ENCODE peak calls at places on chromosomes 13 and 19, in nine cellular contexts. D is GM20000, M is fibroblast of pulmonary artery, X is upper lobe of left lung, U is astrocyte of the spinal cord, R is fibroblast of the aortic adventitia, F is WTC11, V is ovary, P is ascending aorta. G is an unnamed sample.

GRCh38 chr13:112574476-112575294 is 13.3 kb downstream of the TUBGCP3 start:
- DNase-seq in D (no peak), M (peak; percentile 7), X (no peak), U (no peak), R (peak; percentile 15), F (no peak), V (no peak), P (no peak), G (no peak)

GRCh38 chr19:58218899-58219298 is 9.8 kb upstream of the ZNF544 start:
- DNase-seq in D (no peak), M (peak; percentile 34), X (no peak), U (no peak), R (no peak), F (peak; percentile 61), V (no peak), P (no peak), G (no peak)

GRCh38 chr19:8614455-8614854 is 3.9 kb upstream of the ADAMTS10 start:
- DNase-seq in D (no peak), M (no peak), X (no peak), U (no peak), R (no peak), F (no peak), V (no peak), P (no peak), G (no peak)

GRCh38 chr19:42271045-42271419 is 2.0 kb downstream of the CIC start:
- DNase-seq in D (no peak), M (no peak), X (peak; percentile 25), U (no peak), R (no peak), F (no peak), V (no peak), P (no peak), G (peak; percentile 69)

GRCh38 chr13:56314755-56315154 is 826.0 kb upstream of the PRR20A start:
- DNase-seq in D (no peak), M (no peak), X (no peak), U (no peak), R (no peak), F (no peak), V (no peak), P (no peak), G (no peak)

GRCh38 chr19:16584825-16585801 is 12.9 kb upstream of the SLC35E1 start:
- DNase-seq in D (no peak), M (no peak), X (no peak), U (no peak), R (no peak), F (no peak), V (no peak), P (no peak), G (no peak)

GRCh38 chr13:67574320-67575233 is 344.4 kb upstream of the PCDH9 start:
- DNase-seq in D (no peak), M (peak; percentile 41), X (no peak), U (peak; percentile 93), R (no peak), F (no peak), V (no peak), P (no peak), G (no peak)

GRCh38 chr13:36766295-36766694 is 52.7 kb upstream of the RFXAP start:
- DNase-seq in D (no peak), M (peak; percentile 71), X (peak; percentile 68), U (peak; percentile 74), R (peak; percentile 54), F (no peak), V (no peak), P (no peak), G (no peak)

GRCh38 chr13:53250272-53250875 is 221.8 kb downstream of the OLFM4 start:
- DNase-seq in D (peak; percentile 33), M (peak; percentile 83), X (no peak), U (peak; percentile 72), R (peak; percentile 81), F (no peak), V (no peak), P (no peak), G (no peak)

GRCh38 chr19:35669974-35670373 is 3.7 kb downstream of the UPK1A start:
- DNase-seq in D (no peak), M (no peak), X (no peak), U (no peak), R (no peak), F (no peak), V (no peak), P (no peak), G (no peak)

GRCh38 chr13:32669030-32669646 is 82.9 kb downstream of the PDS5B start:
- DNase-seq in D (peak; percentile 18), M (peak; percentile 76), X (no peak), U (peak; percentile 71), R (peak; percentile 77), F (no peak), V (no peak), P (no peak), G (no peak)

GRCh38 chr13:28820099-28821051 is at the start of gene MTUS2:
- DNase-seq in D (no peak), M (no peak), X (no peak), U (no peak), R (no peak), F (peak; percentile 70), V (no peak), P (no peak), G (no peak)

GRCh38 chr13:109699628-109700071 is 86.7 kb downstream of the IRS2 start:
- DNase-seq in D (no peak), M (no peak), X (no peak), U (peak; percentile 2), R (no peak), F (peak; percentile 59), V (no peak), P (no peak), G (no peak)
- TF ChIP-seq CTCF in D (no peak), M (no peak), X (no peak), U (no peak), R (no peak), F (no peak), V (no peak), P (no peak), G (no peak)

DNA sequence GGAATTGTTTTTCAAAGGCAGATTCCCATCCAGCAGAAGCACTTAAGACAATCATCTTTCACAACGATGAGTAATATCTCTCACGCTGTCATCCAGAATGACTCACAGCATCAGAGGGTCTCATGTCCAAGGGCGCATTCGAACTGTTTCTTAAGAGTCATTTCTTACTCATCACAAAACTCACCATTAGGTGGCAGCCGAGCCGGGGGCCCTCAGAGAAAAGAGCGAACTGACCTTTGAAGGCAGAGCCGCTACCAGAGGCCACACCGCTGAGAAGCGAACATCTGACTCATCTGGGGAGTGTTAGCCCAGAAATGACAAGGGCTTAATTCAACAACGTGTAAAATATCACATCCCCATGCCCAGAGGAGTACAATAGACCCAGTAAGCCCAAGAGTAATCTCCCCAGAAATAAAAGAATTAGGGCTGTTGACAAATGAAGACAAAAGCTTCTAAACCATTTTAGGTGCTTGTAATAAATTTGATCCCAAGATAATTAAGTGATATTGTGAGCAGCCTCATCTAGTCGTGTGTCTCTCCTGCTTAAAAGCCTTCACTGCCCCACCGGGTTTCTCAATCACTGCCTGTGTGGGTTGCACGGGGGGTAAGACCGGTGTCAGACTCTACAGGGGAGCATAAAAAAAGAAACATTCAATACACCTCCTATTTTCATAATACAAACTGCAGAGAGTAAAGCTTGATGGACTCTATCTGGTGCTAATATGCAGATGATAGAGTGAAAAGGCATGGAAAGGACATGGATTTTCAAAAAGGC is 96.2 kb downstream of the CYSLTR2 start:
- DNase-seq in D (peak; percentile 63), M (peak; percentile 97), X (peak; percentile 65), U (peak; percentile 98), R (peak; percentile 93), F (peak; percentile 64), V (peak; percentile 76), P (peak; percentile 39), G (peak; percentile 85)
- TF ChIP-seq CTCF in D (peak; percentile 47), M (peak; percentile 61), X (peak; percentile 27), U (peak; percentile 65), R (peak; percentile 59), F (no peak), V (no peak), P (peak; percentile 53), G (no peak)

GRCh38 chr13:91576590-91576989 is 178.2 kb downstream of the GPC5 start:
- DNase-seq in D (no peak), M (no peak), X (no peak), U (no peak), R (no peak), F (peak; percentile 50), V (no peak), P (no peak), G (no peak)
- TF ChIP-seq CTCF in D (peak; percentile 6), M (no peak), X (no peak), U (peak; percentile 14), R (no peak), F (peak; percentile 42), V (no peak), P (no peak), G (no peak)

DNA sequence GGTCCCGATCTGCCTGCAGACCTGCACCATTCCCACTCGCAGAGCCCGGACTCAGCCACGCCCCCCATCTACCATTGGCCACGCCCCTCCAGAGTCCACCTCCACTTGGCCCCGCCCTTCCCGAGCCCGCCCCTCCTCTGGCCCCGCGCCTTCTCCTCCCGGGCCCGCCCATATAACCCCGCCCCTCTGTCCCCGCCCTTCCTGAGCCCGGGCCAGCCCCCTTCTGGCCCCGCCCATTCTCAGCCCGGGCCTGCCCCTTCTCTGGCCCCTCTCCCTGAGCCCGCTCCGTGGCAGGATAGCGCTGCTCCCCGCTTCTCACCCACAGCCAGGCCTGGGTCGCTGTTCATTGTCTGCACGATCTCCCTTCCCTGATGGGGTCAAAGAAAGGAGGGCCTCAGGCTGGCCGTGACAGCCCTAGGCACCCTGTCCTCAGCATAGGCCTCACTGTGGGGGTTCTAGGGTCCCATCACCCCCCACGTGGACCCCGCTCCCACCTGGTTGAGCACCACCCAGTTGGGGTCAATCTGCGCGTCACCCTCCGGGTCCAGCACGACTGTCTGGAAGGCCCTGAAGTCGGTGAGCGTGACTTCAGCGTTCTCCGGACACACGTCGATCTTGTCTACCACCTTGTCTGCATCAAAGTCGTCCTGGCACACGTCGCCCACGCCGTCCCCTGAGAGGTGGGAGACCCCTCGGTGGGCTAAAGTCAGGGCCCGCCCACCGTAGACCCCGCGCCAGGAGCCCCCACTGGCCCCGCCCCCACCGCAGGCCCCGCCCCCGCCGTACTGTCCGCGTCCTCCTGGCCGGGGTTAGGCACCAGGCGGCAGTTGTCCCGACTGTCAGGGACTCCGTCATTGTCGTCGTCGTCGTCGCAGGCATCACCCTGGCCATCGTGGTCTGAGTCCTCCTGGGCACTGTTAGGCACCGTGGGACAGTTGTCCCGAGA is 5.7 kb downstream of the COMP start:
- DNase-seq in D (peak; percentile 96), M (peak; percentile 57), X (peak; percentile 85), U (peak; percentile 42), R (peak; percentile 50), F (peak; percentile 98), V (peak; percentile 81), P (no peak), G (peak; percentile 76)
- TF ChIP-seq CTCF in D (no peak), M (no peak), X (no peak), U (no peak), R (no peak), F (no peak), V (no peak), P (no peak), G (no peak)

G was measured in gastrocnemius medialis.